ENCODE peak calls at places on chromosomes 3 and 15, in seven cellular contexts. W is esophagus muscularis mucosa; R is stomach; P is left ventricle myocardium inferior; F is adrenal gland; I is CD4-positive, alpha-beta T cell; Z is epithelial cell of esophagus. T is an unnamed sample.

GRCh38 chr3:56624725-56625124 is 58.3 kb downstream of the TASOR start:
- DNase-seq in W (no peak), R (no peak), P (no peak), F (no peak), I (no peak), Z (no peak), T (no peak)

GRCh38 chr3:23389089-23389488 is 186.0 kb downstream of the UBE2E2 start:
- DNase-seq in W (no peak), R (no peak), P (no peak), F (no peak), I (no peak), Z (peak; percentile 72), T (no peak)

GRCh38 chr3:116579843-116580242 is 129.7 kb upstream of the TUSC7 start:
- DNase-seq in W (no peak), R (no peak), P (no peak), F (no peak), I (no peak), Z (peak; percentile 25), T (peak; percentile 5)

GRCh38 chr3:187490366-187490765 is 122.2 kb downstream of the RTP4 start:
- DNase-seq in W (no peak), R (no peak), P (no peak), F (no peak), I (no peak), Z (no peak), T (no peak)

GRCh38 chr3:193095366-193095765 is 145.7 kb upstream of the PLAAT1 start:
- DNase-seq in W (no peak), R (no peak), P (no peak), F (no peak), I (no peak), Z (no peak), T (no peak)

GRCh38 chr15:34085746-34086145 is 15.9 kb downstream of the EMC7 start:
- DNase-seq in W (no peak), R (no peak), P (no peak), F (no peak), I (no peak), Z (no peak), T (no peak)

GRCh38 chr15:61906961-61907752 is 153.1 kb downstream of the VPS13C start:
- DNase-seq in W (no peak), R (no peak), P (no peak), F (no peak), I (no peak), Z (peak; percentile 23), T (peak; percentile 40)

GRCh38 chr3:163878396-163878795 is 1199.9 kb downstream of the SI start:
- DNase-seq in W (no peak), R (no peak), P (no peak), F (no peak), I (no peak), Z (peak; percentile 0), T (no peak)

GRCh38 chr15:83289160-83289559 is 4.7 kb upstream of the BNC1 start:
- DNase-seq in W (no peak), R (no peak), P (no peak), F (no peak), I (no peak), Z (peak; percentile 53), T (no peak)

GRCh38 chr3:193816656-193817311 is 223.8 kb downstream of the OPA1 start:
- DNase-seq in W (no peak), R (peak; percentile 73), P (peak; percentile 86), F (peak; percentile 33), I (no peak), Z (no peak), T (no peak)

GRCh38 chr3:4729061-4729973 is 236.2 kb downstream of the ITPR1 start:
- DNase-seq in W (no peak), R (no peak), P (no peak), F (peak; percentile 34), I (no peak), Z (no peak), T (no peak)

GRCh38 chr15:77983091-77983707 is 94.3 kb downstream of the TBC1D2B start:
- DNase-seq in W (no peak), R (no peak), P (no peak), F (no peak), I (no peak), Z (no peak), T (no peak)

GRCh38 chr15:86021281-86022264 is 58.1 kb upstream of the AGBL1 start:
- DNase-seq in W (no peak), R (no peak), P (no peak), F (peak; percentile 65), I (no peak), Z (peak; percentile 24), T (peak; percentile 78)

DNA sequence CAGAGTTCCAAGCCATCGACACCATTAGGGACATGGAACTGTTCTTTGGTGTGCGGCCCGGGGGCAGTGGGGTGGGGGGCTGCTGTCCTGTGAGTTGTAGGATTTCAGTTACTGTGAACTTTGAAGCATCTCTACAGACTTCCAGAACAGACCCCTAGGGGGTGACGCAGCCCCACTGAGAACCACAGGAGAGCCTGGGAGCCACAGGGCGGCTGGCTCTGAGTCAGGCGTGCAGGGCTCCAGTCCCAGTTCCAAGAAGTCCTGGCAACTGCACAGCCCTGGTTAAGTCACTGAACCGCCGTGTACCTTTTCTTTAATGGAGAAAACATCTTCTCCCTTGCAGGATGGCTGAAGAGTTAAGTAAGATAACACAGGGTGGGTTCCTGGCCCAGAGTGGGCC is 23.5 kb upstream of the LRTM1 start:
- DNase-seq in W (no peak), R (peak; percentile 37), P (peak; percentile 82), F (peak; percentile 89), I (no peak), Z (peak; percentile 55), T (peak; percentile 37)
- TF ChIP-seq CTCF in W (peak; percentile 60), R (no peak), P (peak; percentile 78), F (peak; percentile 71), I (no peak), Z (peak; percentile 53), T (peak; percentile 41)

GRCh38 chr3:176814252-176814651 is 383.0 kb downstream of the TBL1XR1 start:
- DNase-seq in W (no peak), R (peak; percentile 41), P (peak; percentile 38), F (peak; percentile 49), I (no peak), Z (peak; percentile 60), T (no peak)
- TF ChIP-seq CTCF in W (peak; percentile 33), R (no peak), P (peak; percentile 74), F (peak; percentile 39), I (no peak), Z (peak; percentile 76), T (no peak)

DNA sequence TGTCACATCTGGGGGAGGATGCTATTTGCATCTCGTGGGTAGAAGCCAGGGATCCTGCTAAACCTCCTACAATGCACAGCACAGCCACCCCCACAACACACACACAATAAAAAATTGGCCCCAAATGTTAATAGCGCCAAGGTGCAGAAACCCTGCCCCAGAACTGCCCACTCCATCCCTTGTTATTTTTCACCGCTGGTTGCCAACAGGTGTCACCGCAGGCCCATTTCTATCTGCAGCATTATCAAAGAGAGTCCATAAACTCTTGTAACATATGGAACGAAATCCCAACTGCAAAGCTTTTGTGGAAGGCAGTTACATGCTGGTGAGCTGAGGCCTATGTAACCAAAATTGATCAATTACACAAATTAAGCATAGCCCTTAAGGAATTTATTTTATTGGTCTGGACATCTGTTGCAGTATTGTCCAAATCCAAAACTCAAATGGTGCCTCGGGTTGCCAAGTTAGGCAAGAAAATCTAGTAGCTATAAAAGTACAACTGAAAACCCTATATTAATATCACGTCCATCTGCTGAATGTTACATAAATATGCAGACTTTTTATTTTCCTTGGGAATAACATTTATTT is 66.2 kb downstream of the SAMMSON start:
- DNase-seq in W (no peak), R (peak; percentile 35), P (no peak), F (no peak), I (no peak), Z (peak; percentile 3), T (no peak)
- TF ChIP-seq CTCF in W (no peak), R (no peak), P (no peak), F (no peak), I (no peak), Z (peak; percentile 32), T (no peak)

DNA sequence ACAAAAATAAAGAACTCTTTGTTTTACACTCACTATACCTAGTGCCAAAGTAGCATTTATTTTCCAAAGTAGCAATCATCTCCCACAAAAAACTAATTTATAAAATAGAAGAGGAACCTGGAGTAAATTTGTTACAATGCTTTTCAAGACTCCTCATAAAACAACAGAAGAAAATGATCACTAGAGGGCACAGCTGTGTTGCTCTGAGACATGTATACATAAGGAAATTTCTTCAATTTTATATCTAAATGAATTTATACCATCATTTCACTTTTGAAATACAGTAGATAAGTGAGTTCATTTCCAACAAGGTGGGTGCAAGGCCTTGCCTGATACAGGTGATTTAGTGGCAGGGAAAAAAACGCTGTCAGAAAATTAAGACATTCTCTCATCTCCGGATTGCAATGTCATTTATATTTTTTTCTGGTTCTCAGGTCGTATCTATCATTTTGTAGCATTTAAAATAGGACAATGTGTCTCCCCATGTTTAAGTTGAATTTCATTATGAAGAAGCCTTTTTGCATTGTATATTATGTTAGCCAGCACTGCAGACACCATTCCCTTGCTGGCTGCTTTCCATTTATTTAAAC is 25.3 kb upstream of the ARHGEF26 start:
- DNase-seq in W (no peak), R (no peak), P (no peak), F (no peak), I (no peak), Z (peak; percentile 53), T (peak; percentile 20)
- TF ChIP-seq CTCF in W (peak; percentile 39), R (peak; percentile 28), P (peak; percentile 54), F (no peak), I (no peak), Z (peak; percentile 56), T (peak; percentile 55)

GRCh38 chr15:42283671-42284070 is 10.4 kb upstream of the TMEM87A start:
- DNase-seq in W (no peak), R (no peak), P (no peak), F (no peak), I (no peak), Z (no peak), T (no peak)
- TF ChIP-seq CTCF in W (no peak), R (no peak), P (no peak), F (no peak), I (no peak), Z (no peak), T (no peak)

T was measured in RWPE1.